ENCODE peak calls at places on chromosomes 4 and X, in four cellular contexts. H is A549, W is activated B cell treated with CpG ODN at 0.5 μM for 24 hours, V is transverse colon. F is an unnamed sample.

GRCh38 chrX:135484636-135485289 is 35.7 kb upstream of the INTS6L start:
- DNase-seq in H (peak), W (no peak), V (no peak), F (peak)

GRCh38 chr4:151427268-151427667 is 18.3 kb downstream of the FHIP1A start:
- DNase-seq in H (no peak), W (no peak), V (no peak), F (no peak)

GRCh38 chr4:95142877-95143412 is 385.2 kb downstream of the BMPR1B start:
- DNase-seq in H (no peak), W (no peak), V (no peak), F (no peak)

GRCh38 chr4:48254381-48255072 is 15.1 kb downstream of the TEC start:
- DNase-seq in H (no peak), W (no peak), V (no peak), F (no peak)

GRCh38 chr4:113952452-113953029 is 26.9 kb downstream of the ARSJ start:
- DNase-seq in H (peak), W (no peak), V (no peak), F (peak)

GRCh38 chr4:25913056-25913850 is 767 bp upstream of the SMIM20 start:
- DNase-seq in H (no peak), W (peak), V (peak), F (no peak)

GRCh38 chrX:71096702-71097032 is 1.0 kb downstream of the FOXO4 start:
- DNase-seq in H (no peak), W (no peak), V (no peak), F (no peak)

GRCh38 chr4:47071863-47072441 is 40.6 kb downstream of the GABRB1 start:
- DNase-seq in H (no peak), W (no peak), V (no peak), F (no peak)

GRCh38 chr4:150579591-150580234 is 2.2 kb upstream of the MAB21L2 start:
- DNase-seq in H (no peak), W (no peak), V (no peak), F (peak)

GRCh38 chr4:87330761-87331160 is 8.1 kb upstream of the HSD17B13 start:
- DNase-seq in H (no peak), W (no peak), V (no peak), F (no peak)

GRCh38 chr4:76984127-76984526 is 34.6 kb downstream of the SEPTIN11 start:
- DNase-seq in H (no peak), W (no peak), V (no peak), F (no peak)
- TF ChIP-seq CTCF in H (peak), W (no peak), V (peak), F (no peak)

DNA sequence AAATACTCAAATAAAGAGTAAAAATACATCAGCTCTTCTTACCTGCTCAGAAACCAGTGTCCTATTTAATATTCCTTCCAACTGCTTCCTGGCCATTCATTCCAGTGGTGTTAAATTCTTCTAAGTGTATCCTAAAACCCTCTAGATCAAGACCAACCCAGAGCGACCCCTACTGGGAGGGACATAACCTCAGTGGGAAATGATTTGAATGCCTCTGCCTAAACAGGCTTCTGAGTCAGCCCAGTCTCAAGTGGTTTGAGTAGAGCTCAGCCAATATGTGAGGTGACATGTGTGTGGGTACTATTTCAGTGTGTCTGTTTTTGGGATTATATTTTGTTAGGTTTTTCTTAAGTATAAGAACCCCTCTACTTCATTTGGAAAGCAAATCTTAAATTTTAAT is 133.6 kb upstream of the ARHGEF9 start:
- DNase-seq in H (peak), W (no peak), V (no peak), F (no peak)
- TF ChIP-seq CTCF in H (no peak), W (no peak), V (no peak), F (no peak)

GRCh38 chrX:74133156-74133796 is 170.7 kb upstream of the ZCCHC13 start:
- DNase-seq in H (peak), W (no peak), V (no peak), F (peak)
- TF ChIP-seq CTCF in H (peak), W (no peak), V (peak), F (peak)

GRCh38 chr4:81472249-81473085 is 760 bp upstream of the RASGEF1B start:
- DNase-seq in H (peak), W (no peak), V (peak), F (peak)
- TF ChIP-seq CTCF in H (no peak), W (no peak), V (peak), F (no peak)

DNA sequence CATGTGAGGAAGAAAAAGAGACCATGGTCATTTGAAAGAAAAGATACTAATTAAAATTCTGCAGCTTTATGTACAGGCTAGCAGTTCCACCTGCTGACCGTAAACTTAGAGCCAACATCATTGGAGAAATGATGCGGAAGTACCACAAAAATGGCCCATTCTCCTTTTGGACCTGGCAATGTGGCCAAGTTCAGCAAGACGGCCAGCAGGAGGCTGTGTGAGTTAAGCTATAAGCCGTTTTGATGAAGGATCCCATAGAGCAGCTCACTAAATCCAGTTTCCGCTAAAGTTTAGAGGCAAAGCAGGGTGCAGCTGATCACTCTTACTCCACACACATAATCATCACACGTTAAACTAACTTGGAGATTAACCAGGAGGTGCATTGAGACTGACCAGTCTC is 133.8 kb downstream of the LDB2 start:
- DNase-seq in H (peak), W (no peak), V (no peak), F (no peak)
- TF ChIP-seq CTCF in H (no peak), W (no peak), V (no peak), F (no peak)

DNA sequence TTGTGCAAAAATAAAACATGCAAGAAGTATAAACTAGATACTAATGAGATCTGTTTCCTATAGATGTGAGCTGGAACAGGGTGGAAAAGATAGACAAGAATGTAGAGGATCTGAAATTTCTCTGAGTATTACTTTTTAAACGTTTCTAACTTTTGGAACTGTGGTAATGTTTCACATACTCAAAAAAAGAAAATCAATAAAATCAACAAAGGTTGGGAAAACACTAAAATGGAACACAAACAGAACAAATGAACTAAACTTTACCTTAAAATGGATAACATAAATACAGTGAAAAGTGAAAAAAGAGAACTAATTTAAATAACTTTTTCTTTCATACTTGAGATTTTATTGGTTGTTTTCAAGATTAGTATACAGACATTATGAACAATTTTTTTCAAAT is 32.0 kb upstream of the MBNL3 start:
- DNase-seq in H (no peak), W (no peak), V (no peak), F (no peak)
- TF ChIP-seq CTCF in H (no peak), W (no peak), V (no peak), F (no peak)

F was measured in Calu3.